ENCODE peak calls at places on chromosomes 16 and 17, in four cellular contexts. One of them, this sample, is unnamed. For H3K4me1, the result is how much of the 10 kb centered on the place peaks cover.

GRCh38 chr16:56932588-56933265 is 785 bp downstream of the HERPUD1 start:
- DNase-seq in heart right ventricle: peak
- DNase-seq in OCI-LY7: peak
- DNase-seq in tibial artery: peak
- DNase-seq in this sample: peak

GRCh38 chr17:81028506-81028858 is 6.5 kb upstream of the BAIAP2 start:
- DNase-seq in heart right ventricle: no peak
- DNase-seq in OCI-LY7: no peak
- DNase-seq in tibial artery: no peak
- DNase-seq in this sample: no peak

GRCh38 chr16:51508813-51509212 is 357.7 kb upstream of the SALL1 start:
- DNase-seq in tibial artery: no peak
- DNase-seq in OCI-LY7: no peak
- DNase-seq in heart right ventricle: no peak
- DNase-seq in this sample: no peak

GRCh38 chr17:78141437-78142112 is 4.6 kb upstream of the C17orf99 start:
- DNase-seq in heart right ventricle: no peak
- DNase-seq in OCI-LY7: no peak
- DNase-seq in tibial artery: no peak
- DNase-seq in this sample: peak

GRCh38 chr17:4594406-4595349 is 10.3 kb downstream of the SMTNL2 start:
- DNase-seq in tibial artery: peak
- DNase-seq in heart right ventricle: no peak
- DNase-seq in OCI-LY7: peak
- DNase-seq in this sample: no peak

GRCh38 chr16:67841198-67841815 is 813 bp upstream of the THAP11 start:
- DNase-seq in OCI-LY7: no peak
- DNase-seq in tibial artery: no peak
- DNase-seq in heart right ventricle: no peak
- DNase-seq in this sample: no peak

GRCh38 chr16:30958164-30959083 is 870 bp downstream of the SETD1A start:
- DNase-seq in OCI-LY7: peak
- DNase-seq in tibial artery: no peak
- DNase-seq in heart right ventricle: peak
- DNase-seq in this sample: peak

GRCh38 chr17:4899341-4900230 is at the start of gene C17orf107:
- DNase-seq in heart right ventricle: peak
- DNase-seq in OCI-LY7: no peak
- DNase-seq in tibial artery: peak
- DNase-seq in this sample: peak

GRCh38 chr16:69324013-69324531 is 6.3 kb downstream of the PDF start:
- DNase-seq in heart right ventricle: no peak
- DNase-seq in tibial artery: no peak
- DNase-seq in OCI-LY7: no peak
- DNase-seq in this sample: no peak

GRCh38 chr17:40035162-40035559 is 19.0 kb downstream of the MED24 start:
- DNase-seq in heart right ventricle: no peak
- DNase-seq in tibial artery: no peak
- DNase-seq in OCI-LY7: peak
- DNase-seq in this sample: no peak

GRCh38 chr16:48811478-48811877 is 201.5 kb upstream of the N4BP1 start:
- DNase-seq in heart right ventricle: no peak
- DNase-seq in tibial artery: no peak
- DNase-seq in OCI-LY7: no peak
- DNase-seq in this sample: peak

GRCh38 chr16:23229714-23230113 is 47.2 kb downstream of the SCNN1G start:
- DNase-seq in tibial artery: no peak
- DNase-seq in OCI-LY7: no peak
- DNase-seq in heart right ventricle: no peak
- DNase-seq in this sample: no peak

GRCh38 chr16:80526418-80527061 is 14.3 kb upstream of the DYNLRB2 start:
- DNase-seq in OCI-LY7: peak
- DNase-seq in tibial artery: no peak
- DNase-seq in heart right ventricle: peak
- DNase-seq in this sample: no peak

GRCh38 chr16:2142942-2143868 is 5.2 kb upstream of the RAB26 start:
- DNase-seq in OCI-LY7: no peak
- DNase-seq in tibial artery: no peak
- DNase-seq in heart right ventricle: no peak
- DNase-seq in this sample: no peak

GRCh38 chr16:71367243-71367976 is 8.9 kb downstream of the CALB2 start:
- DNase-seq in heart right ventricle: no peak
- DNase-seq in tibial artery: no peak
- DNase-seq in OCI-LY7: peak
- DNase-seq in this sample: no peak

GRCh38 chr17:30816165-30816564 is 8.3 kb downstream of the CRLF3 start:
- DNase-seq in heart right ventricle: no peak
- DNase-seq in OCI-LY7: no peak
- DNase-seq in tibial artery: no peak
- DNase-seq in this sample: no peak

GRCh38 chr17:81378941-81379511 is 16.2 kb upstream of the BAHCC1 start:
- DNase-seq in heart right ventricle: no peak
- DNase-seq in OCI-LY7: no peak
- DNase-seq in tibial artery: no peak
- DNase-seq in this sample: no peak

GRCh38 chr16:70754371-70754770 is 46.6 kb downstream of the VAC14 start:
- DNase-seq in tibial artery: no peak
- DNase-seq in OCI-LY7: no peak
- DNase-seq in heart right ventricle: no peak
- DNase-seq in this sample: no peak

GRCh38 chr17:16352303-16352837 is 899 bp downstream of the CENPV start:
- DNase-seq in tibial artery: peak
- DNase-seq in heart right ventricle: no peak
- DNase-seq in OCI-LY7: peak
- DNase-seq in this sample: no peak

GRCh38 chr16:15777533-15778203 is 79.2 kb downstream of the MYH11 start:
- DNase-seq in tibial artery: no peak
- DNase-seq in OCI-LY7: peak
- DNase-seq in heart right ventricle: no peak
- DNase-seq in this sample: no peak

GRCh38 chr17:213286-214105 is 32.0 kb upstream of the DOC2B start:
- DNase-seq in heart right ventricle: no peak
- DNase-seq in OCI-LY7: no peak
- DNase-seq in tibial artery: no peak
- DNase-seq in this sample: no peak

GRCh38 chr16:28880589-28880915 is 2.3 kb downstream of the ATP2A1 start:
- DNase-seq in heart right ventricle: no peak
- DNase-seq in OCI-LY7: no peak
- DNase-seq in tibial artery: no peak
- DNase-seq in this sample: no peak
- TF ChIP-seq CTCF in heart right ventricle: no peak
- TF ChIP-seq CTCF in OCI-LY7: no peak
- TF ChIP-seq CTCF in tibial artery: no peak
- TF ChIP-seq CTCF in this sample: no peak

DNA sequence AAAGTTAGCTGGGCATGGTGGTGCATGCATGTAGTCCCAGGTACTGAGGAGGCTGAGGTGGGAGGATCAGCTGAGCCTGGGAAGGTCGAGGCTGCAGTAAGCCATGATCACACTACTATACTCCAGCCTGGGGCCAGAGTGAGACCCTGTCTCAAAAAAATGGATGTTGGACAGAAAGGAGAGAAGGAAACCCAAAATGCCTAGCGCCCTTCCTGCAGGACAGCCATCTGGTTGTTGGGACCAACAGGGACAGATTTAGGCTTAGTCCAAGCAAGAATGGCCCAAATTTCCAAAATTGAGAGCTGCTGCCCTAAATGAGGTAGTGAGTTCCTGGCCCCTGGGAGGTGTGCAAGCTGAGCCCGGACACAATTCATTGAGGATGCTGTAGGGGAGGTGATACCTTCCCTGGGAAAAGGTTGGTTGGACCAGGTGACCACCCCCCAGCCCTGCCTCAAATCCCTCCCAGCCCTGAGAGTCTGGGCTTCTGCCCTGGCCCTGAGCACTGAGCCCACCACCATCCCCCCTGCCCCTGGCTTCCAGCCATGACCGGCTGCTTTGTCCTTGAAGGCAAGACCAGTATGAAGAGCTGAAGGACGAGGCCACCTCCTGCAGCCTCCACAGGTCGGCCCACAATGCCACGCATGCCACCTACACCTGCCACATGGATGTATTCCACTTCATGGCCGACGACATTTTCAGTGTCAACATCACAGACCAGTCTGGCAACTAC is 35.1 kb downstream of the IL21R start:
- DNase-seq in tibial artery: peak
- DNase-seq in OCI-LY7: no peak
- DNase-seq in heart right ventricle: no peak
- DNase-seq in this sample: no peak
- H3K4me1 ChIP-seq in tibial artery: under half
- H3K4me1 ChIP-seq in OCI-LY7: under half
- H3K4me1 ChIP-seq in heart right ventricle: under half
- H3K4me1 ChIP-seq in this sample: under half

GRCh38 chr17:19723967-19724366 is 7.6 kb upstream of the SLC47A2 start:
- DNase-seq in tibial artery: no peak
- DNase-seq in heart right ventricle: no peak
- DNase-seq in OCI-LY7: no peak
- DNase-seq in this sample: no peak
- H3K4me3 ChIP-seq in tibial artery: peak
- H3K4me3 ChIP-seq in heart right ventricle: no peak
- H3K4me3 ChIP-seq in OCI-LY7: no peak
- H3K4me3 ChIP-seq in this sample: no peak

GRCh38 chr17:60392042-60392844 is at the start of gene USP32:
- DNase-seq in tibial artery: peak
- DNase-seq in heart right ventricle: peak
- DNase-seq in OCI-LY7: peak
- DNase-seq in this sample: peak
- TF ChIP-seq CTCF in tibial artery: peak
- TF ChIP-seq CTCF in heart right ventricle: peak
- TF ChIP-seq CTCF in OCI-LY7: peak
- TF ChIP-seq CTCF in this sample: no peak